ENCODE peak calls at places on chromosomes 5 and 9, in five cellular contexts. J is body of pancreas, O is OCI-LY7, B is coronary artery, E is testis. I is an unnamed sample.

GRCh38 chr5:1204693-1205242 is 3.4 kb downstream of the SLC6A19 start:
- DNase-seq in J (peak; percentile 58), O (peak; percentile 6), B (no peak), E (peak; percentile 51), I (no peak)

GRCh38 chr5:112125910-112126309 is 293.2 kb downstream of the EPB41L4A start:
- DNase-seq in J (no peak), O (no peak), B (no peak), E (no peak), I (no peak)

GRCh38 chr5:14201325-14202061 is 58.4 kb downstream of the TRIO start:
- DNase-seq in J (no peak), O (no peak), B (no peak), E (no peak), I (no peak)

GRCh38 chr9:83299556-83299955 is 236.6 kb upstream of the RASEF start:
- DNase-seq in J (no peak), O (no peak), B (no peak), E (no peak), I (no peak)

GRCh38 chr5:157109744-157110143 is 900 bp upstream of the HAVCR2 start:
- DNase-seq in J (no peak), O (peak; percentile 80), B (no peak), E (no peak), I (no peak)

GRCh38 chr9:72355153-72355552 is 9.9 kb downstream of the ZFAND5 start:
- DNase-seq in J (no peak), O (no peak), B (no peak), E (no peak), I (no peak)

GRCh38 chr9:19471737-19472648 is 63.2 kb downstream of the ACER2 start:
- DNase-seq in J (peak; percentile 49), O (peak; percentile 40), B (no peak), E (peak; percentile 72), I (no peak)

GRCh38 chr5:96256795-96257470 is 176.1 kb downstream of the PCSK1 start:
- DNase-seq in J (no peak), O (peak; percentile 8), B (no peak), E (no peak), I (no peak)

GRCh38 chr9:128882677-128883590 is 1.0 kb downstream of the LRRC8A start:
- DNase-seq in J (no peak), O (peak; percentile 27), B (no peak), E (no peak), I (no peak)

GRCh38 chr5:148794275-148794674 is 32.1 kb upstream of the ADRB2 start:
- DNase-seq in J (no peak), O (no peak), B (no peak), E (no peak), I (no peak)

GRCh38 chr9:136438548-136438908 is 1.1 kb downstream of the INPP5E start:
- DNase-seq in J (no peak), O (peak; percentile 34), B (no peak), E (peak; percentile 25), I (no peak)

GRCh38 chr5:123088031-123088805 is 823 bp upstream of the PRDM6 start:
- DNase-seq in J (no peak), O (no peak), B (peak; percentile 85), E (no peak), I (no peak)

GRCh38 chr5:143182901-143183820 is 220.3 kb downstream of the NR3C1 start:
- DNase-seq in J (no peak), O (no peak), B (peak; percentile 75), E (no peak), I (no peak)

GRCh38 chr5:156000115-156000514 is 326.8 kb upstream of the SGCD start:
- DNase-seq in J (no peak), O (no peak), B (no peak), E (no peak), I (no peak)

GRCh38 chr5:176400382-176401156 is 12.0 kb downstream of the HIGD2A start:
- DNase-seq in J (no peak), O (no peak), B (no peak), E (no peak), I (no peak)

GRCh38 chr9:130137870-130138653 is 34.1 kb upstream of the NCS1 start:
- DNase-seq in J (no peak), O (no peak), B (no peak), E (no peak), I (no peak)

GRCh38 chr5:55538621-55539020 is 3.9 kb upstream of the PLPP1 start:
- DNase-seq in J (no peak), O (peak; percentile 22), B (no peak), E (no peak), I (no peak)

GRCh38 chr5:108560581-108560980 is 178.7 kb upstream of the FBXL17 start:
- DNase-seq in J (no peak), O (no peak), B (no peak), E (no peak), I (no peak)

GRCh38 chr5:154648706-154649105 is 106.5 kb upstream of the LARP1 start:
- DNase-seq in J (peak; percentile 66), O (no peak), B (no peak), E (no peak), I (no peak)

GRCh38 chr9:128946945-128947422 is 419 bp downstream of the DOLK start:
- DNase-seq in J (peak; percentile 42), O (no peak), B (peak; percentile 81), E (peak; percentile 53), I (peak; percentile 17)

GRCh38 chr5:73230264-73231244 is 57.6 kb downstream of the TMEM174 start:
- DNase-seq in J (no peak), O (no peak), B (no peak), E (no peak), I (no peak)

GRCh38 chr5:52990531-52990925 is 1.4 kb downstream of the ITGA2 start:
- DNase-seq in J (no peak), O (no peak), B (no peak), E (no peak), I (no peak)
- H3K4me3 ChIP-seq in J (no peak overlapping the region), O (no peak overlapping the region), B (peak overlapping the region; percentile 75), E (peak overlapping the region; percentile 66), I (peak overlapping the region; percentile 53)

DNA sequence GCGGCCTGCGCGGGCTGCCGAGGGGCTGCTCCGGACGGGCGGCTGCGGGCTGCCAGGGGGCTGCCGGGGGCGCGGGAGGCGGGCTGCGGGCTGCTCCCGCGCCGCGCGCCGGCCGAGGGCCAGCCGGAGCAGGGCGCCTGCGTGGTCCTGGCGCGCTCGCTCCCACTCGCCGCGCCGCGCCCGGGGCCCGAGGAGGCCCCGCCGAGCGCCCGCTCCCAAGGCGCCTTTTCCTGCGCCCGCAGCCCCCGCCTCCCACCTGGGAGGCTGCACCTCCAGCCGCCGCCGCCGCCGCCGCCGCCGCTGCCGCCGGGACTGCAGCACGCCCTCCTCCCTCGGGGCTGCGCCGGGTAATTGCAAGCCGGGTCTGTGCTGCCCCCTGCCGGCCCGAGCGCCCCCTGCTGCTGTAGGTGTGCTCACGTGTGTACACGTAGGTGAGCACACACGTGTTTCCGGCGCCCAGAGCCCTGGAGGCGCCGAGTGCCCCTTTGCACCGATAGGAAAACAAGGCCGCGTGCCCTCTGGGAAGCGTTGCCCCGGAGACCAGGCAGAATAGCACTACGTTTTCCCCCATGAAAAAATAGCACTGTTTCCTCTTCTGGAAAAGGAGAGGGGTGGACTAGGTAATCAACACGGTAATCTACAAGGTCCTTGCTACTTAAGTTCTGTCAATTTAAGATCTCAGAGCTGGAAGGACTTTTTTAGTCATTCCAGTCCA is at the start of gene EPB41L4B:
- DNase-seq in J (peak; percentile 97), O (peak; percentile 81), B (peak; percentile 80), E (peak; percentile 95), I (peak; percentile 93)
- H3K4me3 ChIP-seq in J (peak within 1 kb of the TSS; percentile 64), O (peak within 1 kb of the TSS; percentile 14), B (peak within 1 kb of the TSS; percentile 77), E (peak within 1 kb of the TSS; percentile 60), I (peak within 1 kb of the TSS; percentile 34)

DNA sequence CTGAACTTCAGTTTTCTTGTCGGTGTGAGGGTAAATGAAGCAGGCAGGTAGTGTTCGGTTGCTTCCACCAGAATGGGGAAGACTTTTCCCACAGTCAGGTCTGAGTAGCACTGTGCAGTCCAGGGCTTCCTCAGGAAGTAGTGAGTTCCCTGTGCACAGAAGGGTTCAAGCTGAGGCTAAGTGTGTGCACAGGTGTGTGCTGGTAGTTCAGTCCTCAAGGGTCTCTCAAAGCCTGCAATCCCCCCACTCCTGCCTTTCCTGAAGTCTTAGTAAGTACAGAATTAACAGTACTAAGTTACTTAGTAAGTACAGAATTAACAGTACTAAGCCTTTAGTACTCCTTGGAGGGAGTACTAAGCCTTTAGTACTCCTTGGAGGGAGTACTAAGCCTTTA is 1.4 kb downstream of the DAB2IP start:
- DNase-seq in J (no peak), O (no peak), B (no peak), E (no peak), I (no peak)
- H3K4me3 ChIP-seq in J (no peak overlapping the region), O (no peak overlapping the region), B (peak overlapping the region; percentile 77), E (peak overlapping the region; percentile 56), I (peak overlapping the region; percentile 43)

DNA sequence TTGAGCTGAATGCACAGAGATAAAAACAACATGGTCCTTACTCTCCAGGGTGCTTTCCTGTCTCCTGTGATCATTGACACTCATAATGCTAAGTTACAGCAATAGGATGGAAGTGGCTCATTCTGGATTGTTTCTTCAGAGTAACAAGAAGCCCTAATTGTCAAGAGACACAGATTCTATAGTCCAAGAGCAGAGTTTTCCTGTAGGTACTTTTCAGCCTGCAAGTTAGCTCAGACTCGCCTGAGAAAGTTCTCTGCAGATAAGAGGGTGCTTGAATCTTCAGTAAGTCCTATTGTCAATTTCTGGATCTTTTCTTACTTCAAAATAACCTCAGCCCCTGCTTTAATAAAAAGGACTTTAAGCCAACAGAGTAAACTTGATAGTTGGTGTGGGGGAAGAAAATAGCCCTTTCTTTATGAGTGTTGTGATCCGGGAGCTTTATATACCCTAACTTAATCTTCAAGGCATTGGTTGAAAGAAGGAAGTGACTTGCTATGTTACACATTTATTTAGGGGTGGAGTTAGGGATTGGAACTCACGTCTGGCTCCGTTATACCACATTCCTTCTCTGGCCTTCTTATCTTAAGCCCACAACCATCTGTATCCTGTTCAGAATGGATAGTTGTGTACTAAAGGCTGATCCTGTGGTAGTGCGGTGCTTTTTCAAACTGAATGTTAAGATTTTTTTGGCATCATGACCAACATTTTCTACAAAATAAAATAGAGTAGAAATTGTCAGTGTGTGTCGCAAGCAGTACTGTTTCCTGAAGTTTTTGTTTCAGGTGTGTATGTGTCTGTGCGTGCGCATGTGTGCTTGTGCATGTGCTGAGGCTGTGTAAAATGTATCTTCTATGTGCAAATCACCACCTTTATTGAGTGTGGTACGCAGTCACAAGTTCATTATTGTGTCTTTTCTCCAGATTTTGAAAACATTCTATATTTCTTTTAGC is 173.9 kb downstream of the WDR70 start:
- DNase-seq in J (no peak), O (no peak), B (no peak), E (no peak), I (no peak)
- H3K4me3 ChIP-seq in J (no peak overlapping the region), O (no peak overlapping the region), B (no peak overlapping the region), E (no peak overlapping the region), I (no peak overlapping the region)

DNA sequence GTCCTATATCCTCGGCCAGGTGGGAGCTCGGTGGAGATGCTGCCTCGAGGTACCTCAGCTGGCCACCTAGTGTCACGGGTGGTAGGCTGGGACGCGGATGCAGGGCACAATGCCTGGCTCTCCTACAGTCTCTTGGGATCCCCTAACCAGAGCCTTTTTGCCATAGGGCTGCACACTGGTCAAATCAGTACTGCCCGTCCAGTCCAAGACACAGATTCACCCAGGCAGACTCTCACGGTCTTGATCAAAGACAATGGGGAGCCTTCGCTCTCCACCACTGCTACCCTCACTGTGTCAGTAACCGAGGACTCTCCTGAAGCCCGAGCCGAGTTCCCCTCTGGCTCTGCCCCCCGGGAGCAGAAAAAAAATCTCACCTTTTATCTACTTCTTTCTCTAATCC is 2.0 kb downstream of the PCDHGC3 start:
- DNase-seq in J (no peak), O (no peak), B (no peak), E (no peak), I (no peak)
- H3K4me3 ChIP-seq in J (no peak overlapping the region), O (peak overlapping the region; percentile 79), B (peak overlapping the region; percentile 88), E (no peak overlapping the region), I (peak overlapping the region; percentile 46)